ENCODE peak calls at places on chromosome 4, in four cellular contexts. H is psoas muscle, A is H1, W is pancreas. K is an unnamed sample. For H3K4me1, the result is how much of the 10 kb centered on the place peaks cover.

GRCh38 chr4:51831133-51831532 is 11.8 kb upstream of the DCUN1D4 start:
- DNase-seq in H (peak), A (peak), W (peak), K (no peak)

GRCh38 chr4:143248827-143249226 is 64.1 kb downstream of the USP38 start:
- DNase-seq in H (no peak), A (no peak), W (no peak), K (no peak)

GRCh38 chr4:10267066-10267465 is 150.5 kb upstream of the WDR1 start:
- DNase-seq in H (no peak), A (no peak), W (no peak), K (no peak)

GRCh38 chr4:79575709-79576479 is 167.9 kb upstream of the GK2 start:
- DNase-seq in H (no peak), A (no peak), W (no peak), K (no peak)

GRCh38 chr4:24419147-24420034 is 165.0 kb downstream of the DHX15 start:
- DNase-seq in H (peak), A (peak), W (peak), K (peak)

GRCh38 chr4:158008551-158009218 is 164.1 kb downstream of the GASK1B start:
- DNase-seq in H (no peak), A (no peak), W (no peak), K (no peak)

GRCh38 chr4:112819729-112820128 is 182.8 kb downstream of the LARP7 start:
- DNase-seq in H (no peak), A (no peak), W (no peak), K (no peak)

GRCh38 chr4:109296545-109296944 is 5.9 kb downstream of the COL25A1 start:
- DNase-seq in H (no peak), A (no peak), W (no peak), K (no peak)

GRCh38 chr4:52996261-52997131 is 134.4 kb downstream of the RASL11B start:
- DNase-seq in H (peak), A (no peak), W (peak), K (peak)

GRCh38 chr4:41057456-41057855 is 156.9 kb downstream of the APBB2 start:
- DNase-seq in H (no peak), A (no peak), W (no peak), K (no peak)

GRCh38 chr4:61501812-61502211 is 301.7 kb downstream of the ADGRL3 start:
- DNase-seq in H (no peak), A (no peak), W (no peak), K (no peak)

GRCh38 chr4:139940600-139940999 is 213.4 kb downstream of the MAML3 start:
- DNase-seq in H (no peak), A (no peak), W (no peak), K (no peak)

GRCh38 chr4:7348946-7349900 is 85.5 kb downstream of the PSAPL1 start:
- DNase-seq in H (no peak), A (no peak), W (no peak), K (no peak)

GRCh38 chr4:80386281-80386886 is 50.9 kb downstream of the CFAP299 start:
- DNase-seq in H (no peak), A (no peak), W (no peak), K (no peak)

GRCh38 chr4:139511320-139511719 is 44.7 kb downstream of the SETD7 start:
- DNase-seq in H (no peak), A (no peak), W (no peak), K (no peak)

GRCh38 chr4:169311643-169312365 is 41.0 kb upstream of the SH3RF1 start:
- DNase-seq in H (no peak), A (peak), W (peak), K (no peak)

GRCh38 chr4:185895866-185896265 is 83.9 kb upstream of the SORBS2 start:
- DNase-seq in H (no peak), A (no peak), W (no peak), K (no peak)

GRCh38 chr4:189185810-189186432 is 754.8 kb upstream of the FRG1 start:
- DNase-seq in H (no peak), A (no peak), W (no peak), K (no peak)

GRCh38 chr4:8886625-8887406 is 15.2 kb upstream of the HMX1 start:
- DNase-seq in H (no peak), A (no peak), W (no peak), K (no peak)

GRCh38 chr4:37836838-37837413 is 10.4 kb downstream of the PGM2 start:
- DNase-seq in H (no peak), A (no peak), W (no peak), K (no peak)

GRCh38 chr4:53575552-53575951 is 15.7 kb downstream of the LNX1 start:
- DNase-seq in H (no peak), A (no peak), W (no peak), K (no peak)

GRCh38 chr4:140654516-140654855 is 85.7 kb upstream of the UCP1 start:
- DNase-seq in H (no peak), A (no peak), W (no peak), K (no peak)

GRCh38 chr4:127618427-127618826 is 14.3 kb upstream of the INTU start:
- DNase-seq in H (no peak), A (no peak), W (no peak), K (no peak)

GRCh38 chr4:74474345-74475099 is 29.6 kb downstream of the AREG start:
- DNase-seq in H (no peak), A (no peak), W (peak), K (no peak)

GRCh38 chr4:98773638-98774037 is 115.2 kb upstream of the TSPAN5 start:
- DNase-seq in H (no peak), A (no peak), W (no peak), K (no peak)

GRCh38 chr4:159856451-159856850 is 753.6 kb downstream of the RAPGEF2 start:
- DNase-seq in H (no peak), A (no peak), W (no peak), K (no peak)

GRCh38 chr4:63717384-63717783 is 691.9 kb downstream of the TECRL start:
- DNase-seq in H (no peak), A (no peak), W (no peak), K (no peak)

GRCh38 chr4:44326716-44327115 is 121.9 kb downstream of the KCTD8 start:
- DNase-seq in H (no peak), A (no peak), W (no peak), K (no peak)

GRCh38 chr4:138773321-138773720 is 242.3 kb upstream of the NOCT start:
- DNase-seq in H (no peak), A (no peak), W (no peak), K (no peak)

GRCh38 chr4:77820836-77821561 is 1.8 kb upstream of the CNOT6L start:
- DNase-seq in H (no peak), A (no peak), W (no peak), K (no peak)

GRCh38 chr4:102299708-102300107 is 45.6 kb downstream of the SLC39A8 start:
- DNase-seq in H (no peak), A (peak), W (no peak), K (peak)
- TF ChIP-seq CTCF in H (peak), A (peak), W (no peak), K (peak)

DNA sequence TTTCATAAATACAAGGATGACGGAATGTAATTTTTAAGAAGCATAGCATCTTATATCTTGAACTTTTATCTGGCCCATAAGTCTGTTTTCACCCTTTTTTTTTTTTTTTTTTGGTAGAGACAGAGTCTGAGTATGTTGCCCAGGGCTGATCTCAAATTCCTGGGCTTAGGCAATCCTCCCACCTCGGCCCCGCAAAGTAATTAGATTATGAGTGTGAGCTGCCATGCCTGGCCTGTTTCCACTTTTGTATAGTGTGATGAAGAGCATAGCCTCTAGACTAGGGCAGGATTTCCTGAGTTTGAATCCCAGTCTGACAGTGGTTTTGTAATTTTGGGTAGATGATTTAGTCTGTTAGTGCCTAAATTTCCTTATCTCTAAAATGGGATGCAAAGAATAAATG is 11.0 kb downstream of the STIM2 start:
- DNase-seq in H (no peak), A (no peak), W (no peak), K (no peak)
- H3K4me1 ChIP-seq in H (under half), A (under half), W (under half), K (under half)

GRCh38 chr4:5710065-5710961 is 688 bp upstream of the EVC start:
- DNase-seq in H (no peak), A (no peak), W (no peak), K (no peak)
- TF ChIP-seq CTCF in H (no peak), A (no peak), W (no peak), K (peak)

DNA sequence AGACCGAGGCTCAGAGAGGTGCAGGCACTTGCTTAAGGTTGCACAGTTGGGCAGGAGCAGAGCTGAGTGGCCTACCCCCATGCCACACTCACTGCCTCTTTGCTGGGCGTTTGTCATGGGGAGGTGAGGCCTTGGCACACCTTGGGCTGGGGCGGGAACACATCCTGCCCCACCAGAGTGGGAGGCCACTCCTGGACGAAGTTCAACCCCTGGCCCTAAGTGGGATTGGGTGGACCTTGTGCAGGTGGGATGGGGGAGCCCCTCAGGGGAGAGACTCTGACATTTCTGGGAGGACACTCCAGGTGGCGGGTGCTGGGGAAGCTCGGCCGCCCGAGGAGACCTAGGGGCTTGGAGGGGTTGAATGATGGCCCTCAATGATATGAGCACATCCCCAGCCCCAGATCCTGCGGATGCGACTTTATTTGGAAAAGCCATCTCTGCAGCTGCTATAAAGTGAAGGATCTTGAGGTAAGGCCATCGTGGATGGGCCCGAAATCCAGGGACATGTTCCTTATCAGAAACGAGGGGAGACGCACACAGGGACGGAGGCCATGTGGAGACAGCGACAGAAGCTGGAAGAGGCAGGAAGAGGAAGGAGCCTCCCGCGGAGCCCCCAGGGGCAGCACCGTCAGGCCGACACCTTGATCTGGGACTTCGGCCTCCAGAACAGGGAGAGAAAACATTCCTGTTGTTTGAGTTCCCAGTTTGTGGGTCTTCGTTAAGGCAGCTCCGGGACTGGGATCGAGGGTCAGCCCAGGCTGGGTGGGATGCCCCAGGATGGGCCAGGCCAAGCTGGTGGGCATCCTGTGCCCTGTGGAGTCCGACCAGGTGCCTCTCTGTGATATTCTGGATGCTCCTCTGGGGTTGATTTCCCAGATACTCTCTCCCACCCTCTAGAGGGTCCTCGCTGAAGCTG is 111.6 kb upstream of the LRPAP1 start:
- DNase-seq in H (no peak), A (no peak), W (no peak), K (no peak)
- H3K4me1 ChIP-seq in H (under half), A (under half), W (under half), K (under half)

GRCh38 chr4:1328267-1329155 is 18.5 kb upstream of the UVSSA start:
- DNase-seq in H (peak), A (no peak), W (no peak), K (no peak)

GRCh38 chr4:1331591-1332353 is 15.2 kb upstream of the UVSSA start:
- DNase-seq in H (peak), A (no peak), W (no peak), K (no peak)

GRCh38 chr4:1327526-1328266 is 19.3 kb upstream of the UVSSA start:
- DNase-seq in H (peak), A (no peak), W (no peak), K (no peak)

GRCh38 chr4:1330761-1331590 is 16.0 kb upstream of the UVSSA start:
- DNase-seq in H (peak), A (no peak), W (no peak), K (no peak)

DNA sequence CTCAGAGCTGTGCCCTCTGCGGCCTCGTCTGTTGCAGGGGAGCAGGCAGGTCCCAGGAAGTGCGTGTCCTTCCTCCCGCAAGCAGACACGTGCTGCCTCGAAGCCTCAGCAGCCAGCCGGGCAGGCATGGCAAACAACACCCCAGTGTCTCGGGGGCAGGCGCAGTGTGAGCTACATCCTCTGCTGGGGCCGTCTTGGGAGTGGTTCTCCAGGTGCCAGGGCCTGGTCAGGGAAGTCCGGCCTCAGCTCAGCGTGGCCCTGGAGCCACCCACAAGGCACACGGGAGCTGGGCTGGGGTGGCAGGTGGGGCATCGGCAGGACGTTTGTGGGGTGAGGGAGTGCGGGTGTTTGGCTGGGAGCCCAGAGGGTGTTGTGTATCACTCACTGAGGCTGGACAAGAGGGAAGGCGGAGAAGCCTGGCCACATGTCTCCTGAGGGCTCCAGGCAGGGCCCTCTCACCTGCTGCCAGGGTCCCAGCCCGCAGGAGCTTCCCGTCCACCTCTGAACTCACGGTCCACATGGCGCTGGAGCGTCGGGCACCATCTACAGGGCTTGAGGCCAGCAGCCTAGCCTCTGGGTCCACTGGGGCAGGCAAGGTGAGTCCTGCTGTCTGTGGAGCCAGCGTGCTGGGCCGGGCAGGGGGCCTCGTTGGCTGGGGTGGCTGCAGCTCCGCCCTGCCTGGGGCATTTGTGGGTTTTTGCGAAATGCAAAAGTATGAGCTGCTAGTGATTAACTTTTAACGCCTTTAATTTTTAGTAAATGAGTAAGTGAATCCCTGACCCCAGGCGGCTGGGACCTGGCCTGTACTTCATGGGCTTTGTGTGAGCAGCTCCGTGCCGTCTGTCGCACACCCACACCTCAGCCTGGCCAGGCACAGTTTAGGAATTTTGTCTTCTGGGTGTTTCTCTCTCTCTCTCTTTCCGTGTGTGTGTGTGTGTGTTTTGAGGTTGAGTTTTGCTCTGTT is 17.3 kb upstream of the UVSSA start:
- DNase-seq in H (peak), A (no peak), W (no peak), K (no peak)
- TF ChIP-seq CTCF in H (no peak), A (no peak), W (no peak), K (no peak)

GRCh38 chr4:119039160-119039559 is 96.5 kb upstream of the MYOZ2 start:
- DNase-seq in H (no peak), A (no peak), W (no peak), K (no peak)
- H3K4me1 ChIP-seq in H (half or more), A (under half), W (under half), K (under half)

DNA sequence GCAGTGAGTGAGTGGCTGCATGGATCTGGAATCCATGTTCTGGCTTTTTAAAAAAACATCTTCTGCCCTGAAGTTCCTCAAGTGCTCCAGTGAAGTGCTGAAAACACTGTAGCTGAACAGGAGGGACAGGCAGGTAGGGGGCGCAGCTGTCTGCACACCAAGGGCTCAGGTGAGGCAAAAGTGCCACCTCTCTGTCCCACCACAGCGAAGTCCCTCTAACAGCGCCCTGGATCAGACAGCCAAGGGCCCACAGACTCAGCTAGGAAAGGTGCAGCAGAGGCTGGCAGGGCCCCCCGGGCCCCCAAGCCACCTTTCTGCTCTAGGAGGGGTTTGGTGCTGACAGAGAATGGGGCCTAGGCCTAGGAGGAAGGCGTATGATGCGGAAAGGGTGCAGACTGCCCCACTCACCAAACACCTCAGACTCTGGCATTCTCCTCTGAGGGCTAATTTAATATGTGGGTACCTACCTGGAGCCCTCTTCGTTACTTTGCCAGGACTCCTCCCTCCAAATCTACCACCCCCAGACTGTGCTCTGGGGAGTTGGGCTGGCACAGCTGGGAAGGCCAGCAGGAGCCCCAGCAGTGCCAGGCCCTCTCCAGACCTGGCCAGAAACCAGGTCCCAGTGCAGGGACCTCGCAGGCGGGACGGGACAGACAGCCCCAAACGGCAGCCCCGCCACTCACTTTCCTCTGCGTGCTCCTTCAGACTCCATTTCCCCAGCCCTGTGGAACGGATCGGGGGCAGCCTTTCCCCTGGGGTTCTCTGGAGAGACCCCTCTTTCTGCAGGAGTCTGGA is 73.7 kb downstream of the ENPP6 start:
- DNase-seq in H (no peak), A (no peak), W (no peak), K (no peak)
- TF ChIP-seq CTCF in H (no peak), A (peak), W (no peak), K (no peak)

GRCh38 chr4:2266821-2267220 is 4.9 kb upstream of the MXD4 start:
- DNase-seq in H (peak), A (no peak), W (no peak), K (no peak)

GRCh38 chr4:2267841-2268240 is 5.9 kb upstream of the MXD4 start:
- DNase-seq in H (peak), A (no peak), W (no peak), K (no peak)

GRCh38 chr4:2268357-2269205 is 6.7 kb upstream of the MXD4 start:
- DNase-seq in H (peak), A (no peak), W (no peak), K (no peak)

GRCh38 chr4:2266181-2266580 is 4.3 kb upstream of the MXD4 start:
- DNase-seq in H (peak), A (no peak), W (no peak), K (peak)

GRCh38 chr4:2267320-2267811 is 5.5 kb upstream of the MXD4 start:
- DNase-seq in H (peak), A (no peak), W (no peak), K (no peak)
- H3K4me1 ChIP-seq in H (half or more), A (under half), W (under half), K (half or more)